ENCODE peak calls at places on chromosomes 3 and 15, in seven cellular contexts. One of them, this sample, is unnamed.

GRCh38 chr3:77303943-77304778 is 264.3 kb downstream of the ROBO2 start:
- DNase-seq in body of pancreas: no peak
- DNase-seq in lower lobe of right lung: no peak
- DNase-seq in heart left ventricle: no peak
- DNase-seq in heart right ventricle: no peak
- DNase-seq in mammary epithelial cell: no peak
- DNase-seq in psoas muscle: no peak
- DNase-seq in this sample: no peak

GRCh38 chr3:160698806-160699205 is 21.8 kb downstream of the ARL14 start:
- DNase-seq in body of pancreas: no peak
- DNase-seq in heart left ventricle: no peak
- DNase-seq in lower lobe of right lung: no peak
- DNase-seq in heart right ventricle: no peak
- DNase-seq in psoas muscle: no peak
- DNase-seq in mammary epithelial cell: no peak
- DNase-seq in this sample: no peak

GRCh38 chr15:34810455-34811146 is 15.3 kb upstream of the ACTC1 start:
- DNase-seq in lower lobe of right lung: no peak
- DNase-seq in heart left ventricle: no peak
- DNase-seq in heart right ventricle: no peak
- DNase-seq in body of pancreas: no peak
- DNase-seq in psoas muscle: peak; percentile 30
- DNase-seq in mammary epithelial cell: peak; percentile 92
- DNase-seq in this sample: peak; percentile 50

GRCh38 chr3:71548995-71549394 is 34.5 kb downstream of the FOXP1 start:
- DNase-seq in lower lobe of right lung: no peak
- DNase-seq in heart right ventricle: no peak
- DNase-seq in mammary epithelial cell: no peak
- DNase-seq in psoas muscle: no peak
- DNase-seq in body of pancreas: no peak
- DNase-seq in heart left ventricle: no peak
- DNase-seq in this sample: no peak

GRCh38 chr3:132382688-132383194 is 34.6 kb upstream of the DNAJC13 start:
- DNase-seq in heart right ventricle: no peak
- DNase-seq in heart left ventricle: no peak
- DNase-seq in psoas muscle: no peak
- DNase-seq in mammary epithelial cell: no peak
- DNase-seq in body of pancreas: no peak
- DNase-seq in lower lobe of right lung: no peak
- DNase-seq in this sample: no peak

GRCh38 chr3:8503871-8504610 is 2.4 kb downstream of the LMCD1 start:
- DNase-seq in psoas muscle: no peak
- DNase-seq in mammary epithelial cell: no peak
- DNase-seq in heart right ventricle: no peak
- DNase-seq in heart left ventricle: no peak
- DNase-seq in body of pancreas: no peak
- DNase-seq in lower lobe of right lung: no peak
- DNase-seq in this sample: no peak

GRCh38 chr3:143634427-143634826 is 213.8 kb downstream of the SLC9A9 start:
- DNase-seq in mammary epithelial cell: no peak
- DNase-seq in heart left ventricle: no peak
- DNase-seq in heart right ventricle: no peak
- DNase-seq in lower lobe of right lung: no peak
- DNase-seq in body of pancreas: no peak
- DNase-seq in psoas muscle: no peak
- DNase-seq in this sample: no peak

GRCh38 chr15:73323956-73324355 is 44.8 kb downstream of the HCN4 start:
- DNase-seq in heart right ventricle: no peak
- DNase-seq in body of pancreas: no peak
- DNase-seq in mammary epithelial cell: no peak
- DNase-seq in lower lobe of right lung: no peak
- DNase-seq in heart left ventricle: no peak
- DNase-seq in psoas muscle: no peak
- DNase-seq in this sample: no peak

GRCh38 chr3:123483146-123483545 is 34.3 kb upstream of the ADCY5 start:
- DNase-seq in lower lobe of right lung: no peak
- DNase-seq in body of pancreas: no peak
- DNase-seq in heart right ventricle: no peak
- DNase-seq in mammary epithelial cell: no peak
- DNase-seq in heart left ventricle: no peak
- DNase-seq in psoas muscle: no peak
- DNase-seq in this sample: no peak

GRCh38 chr3:14899993-14900618 is 47.3 kb upstream of the NR2C2 start:
- DNase-seq in mammary epithelial cell: no peak
- DNase-seq in heart left ventricle: no peak
- DNase-seq in lower lobe of right lung: no peak
- DNase-seq in psoas muscle: no peak
- DNase-seq in body of pancreas: no peak
- DNase-seq in heart right ventricle: no peak
- DNase-seq in this sample: no peak

GRCh38 chr3:151837057-151837456 is 23.1 kb downstream of the AADAC start:
- DNase-seq in mammary epithelial cell: peak; percentile 91
- DNase-seq in body of pancreas: peak; percentile 51
- DNase-seq in heart left ventricle: no peak
- DNase-seq in psoas muscle: no peak
- DNase-seq in lower lobe of right lung: no peak
- DNase-seq in heart right ventricle: no peak
- DNase-seq in this sample: no peak

GRCh38 chr3:184596886-184597575 is 35.4 kb downstream of the EPHB3 start:
- DNase-seq in mammary epithelial cell: no peak
- DNase-seq in lower lobe of right lung: peak; percentile 14
- DNase-seq in heart right ventricle: no peak
- DNase-seq in heart left ventricle: peak; percentile 32
- DNase-seq in body of pancreas: no peak
- DNase-seq in psoas muscle: no peak
- DNase-seq in this sample: no peak

GRCh38 chr15:92831459-92832229 is 68.5 kb upstream of the CHD2 start:
- DNase-seq in body of pancreas: peak; percentile 93
- DNase-seq in psoas muscle: peak; percentile 89
- DNase-seq in mammary epithelial cell: peak; percentile 99
- DNase-seq in lower lobe of right lung: peak; percentile 93
- DNase-seq in heart left ventricle: peak; percentile 94
- DNase-seq in heart right ventricle: peak; percentile 91
- DNase-seq in this sample: peak; percentile 86

GRCh38 chr3:142009029-142009428 is 132.6 kb downstream of the ATP1B3 start:
- DNase-seq in heart left ventricle: no peak
- DNase-seq in body of pancreas: no peak
- DNase-seq in psoas muscle: no peak
- DNase-seq in heart right ventricle: no peak
- DNase-seq in mammary epithelial cell: no peak
- DNase-seq in lower lobe of right lung: no peak
- DNase-seq in this sample: no peak

GRCh38 chr3:101182734-101183133 is 137.6 kb downstream of the IMPG2 start:
- DNase-seq in lower lobe of right lung: no peak
- DNase-seq in psoas muscle: no peak
- DNase-seq in mammary epithelial cell: peak; percentile 30
- DNase-seq in heart right ventricle: no peak
- DNase-seq in heart left ventricle: no peak
- DNase-seq in body of pancreas: no peak
- DNase-seq in this sample: no peak

GRCh38 chr3:55725681-55726500 is 238.8 kb upstream of the WNT5A start:
- DNase-seq in mammary epithelial cell: no peak
- DNase-seq in heart right ventricle: no peak
- DNase-seq in body of pancreas: no peak
- DNase-seq in heart left ventricle: no peak
- DNase-seq in lower lobe of right lung: no peak
- DNase-seq in psoas muscle: no peak
- DNase-seq in this sample: no peak

GRCh38 chr3:170724599-170724998 is 138.7 kb upstream of the SLC7A14 start:
- DNase-seq in heart right ventricle: no peak
- DNase-seq in mammary epithelial cell: peak; percentile 50
- DNase-seq in psoas muscle: peak; percentile 45
- DNase-seq in lower lobe of right lung: no peak
- DNase-seq in body of pancreas: no peak
- DNase-seq in heart left ventricle: no peak
- DNase-seq in this sample: no peak

GRCh38 chr3:153093629-153094028 is 68.4 kb upstream of the RAP2B start:
- DNase-seq in mammary epithelial cell: no peak
- DNase-seq in heart left ventricle: no peak
- DNase-seq in psoas muscle: no peak
- DNase-seq in heart right ventricle: no peak
- DNase-seq in body of pancreas: no peak
- DNase-seq in lower lobe of right lung: no peak
- DNase-seq in this sample: no peak

GRCh38 chr15:25710184-25710583 is 152.9 kb downstream of the ATP10A start:
- DNase-seq in heart left ventricle: peak; percentile 79
- DNase-seq in body of pancreas: peak; percentile 64
- DNase-seq in mammary epithelial cell: no peak
- DNase-seq in heart right ventricle: peak; percentile 61
- DNase-seq in psoas muscle: peak; percentile 60
- DNase-seq in lower lobe of right lung: peak; percentile 69
- DNase-seq in this sample: no peak

GRCh38 chr15:67803996-67804843 is 21.1 kb upstream of the SKOR1 start:
- DNase-seq in heart left ventricle: no peak
- DNase-seq in lower lobe of right lung: no peak
- DNase-seq in heart right ventricle: no peak
- DNase-seq in mammary epithelial cell: no peak
- DNase-seq in psoas muscle: no peak
- DNase-seq in body of pancreas: no peak
- DNase-seq in this sample: no peak

GRCh38 chr3:172038823-172039222 is 555 bp upstream of the FNDC3B start:
- DNase-seq in body of pancreas: no peak
- DNase-seq in heart left ventricle: no peak
- DNase-seq in heart right ventricle: no peak
- DNase-seq in lower lobe of right lung: no peak
- DNase-seq in mammary epithelial cell: no peak
- DNase-seq in psoas muscle: no peak
- DNase-seq in this sample: no peak

GRCh38 chr15:98952381-98952803 is 55.2 kb downstream of the PGPEP1L start:
- DNase-seq in psoas muscle: no peak
- DNase-seq in lower lobe of right lung: no peak
- DNase-seq in body of pancreas: peak; percentile 69
- DNase-seq in heart left ventricle: no peak
- DNase-seq in heart right ventricle: no peak
- DNase-seq in mammary epithelial cell: no peak
- DNase-seq in this sample: no peak

GRCh38 chr3:129611812-129612349 is 5.4 kb upstream of the PLXND1 start:
- DNase-seq in heart left ventricle: peak; percentile 70
- DNase-seq in body of pancreas: no peak
- DNase-seq in lower lobe of right lung: peak; percentile 52
- DNase-seq in psoas muscle: peak; percentile 42
- DNase-seq in heart right ventricle: peak; percentile 62
- DNase-seq in mammary epithelial cell: no peak
- DNase-seq in this sample: no peak
- H3K27me3 ChIP-seq in heart left ventricle: no peaks in the 10 kb centered on the region
- H3K27me3 ChIP-seq in body of pancreas: no peaks in the 10 kb centered on the region
- H3K27me3 ChIP-seq in lower lobe of right lung: no peaks in the 10 kb centered on the region
- H3K27me3 ChIP-seq in psoas muscle: no peaks in the 10 kb centered on the region
- H3K27me3 ChIP-seq in heart right ventricle: no peaks in the 10 kb centered on the region
- H3K27me3 ChIP-seq in mammary epithelial cell: no peaks in the 10 kb centered on the region
- H3K27me3 ChIP-seq in this sample: no peaks in the 10 kb centered on the region

DNA sequence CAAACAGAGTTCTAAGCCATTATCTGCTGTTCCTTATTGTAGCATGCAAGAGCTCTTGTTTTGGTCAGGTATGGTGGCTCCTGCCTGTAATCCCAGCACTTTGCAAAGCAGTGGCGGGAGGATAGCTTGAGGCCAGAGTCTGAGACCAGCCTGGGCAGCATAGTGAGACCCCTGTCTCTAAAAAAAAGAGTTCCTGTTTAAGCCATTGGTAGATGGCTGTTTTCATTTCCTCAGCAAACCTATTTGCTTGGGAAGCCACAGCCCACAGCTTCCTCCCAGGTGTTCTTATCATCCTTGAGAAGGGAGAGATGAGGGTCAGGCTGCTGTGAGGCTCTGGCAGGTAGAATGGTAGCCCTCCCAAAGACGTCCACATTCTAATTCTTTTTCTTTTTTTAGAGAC is 24.4 kb upstream of the FAM81A start:
- DNase-seq in heart right ventricle: no peak
- DNase-seq in body of pancreas: no peak
- DNase-seq in lower lobe of right lung: no peak
- DNase-seq in psoas muscle: no peak
- DNase-seq in heart left ventricle: no peak
- DNase-seq in mammary epithelial cell: no peak
- DNase-seq in this sample: no peak
- H3K4me1 ChIP-seq in heart right ventricle: peaks cover 14% of the 10 kb centered on the region
- H3K4me1 ChIP-seq in body of pancreas: peaks cover 10% of the 10 kb centered on the region
- H3K4me1 ChIP-seq in lower lobe of right lung: peaks cover 14% of the 10 kb centered on the region
- H3K4me1 ChIP-seq in psoas muscle: no peaks in the 10 kb centered on the region
- H3K4me1 ChIP-seq in heart left ventricle: no peaks in the 10 kb centered on the region
- H3K4me1 ChIP-seq in mammary epithelial cell: no peaks in the 10 kb centered on the region
- H3K4me1 ChIP-seq in this sample: no peaks in the 10 kb centered on the region

DNA sequence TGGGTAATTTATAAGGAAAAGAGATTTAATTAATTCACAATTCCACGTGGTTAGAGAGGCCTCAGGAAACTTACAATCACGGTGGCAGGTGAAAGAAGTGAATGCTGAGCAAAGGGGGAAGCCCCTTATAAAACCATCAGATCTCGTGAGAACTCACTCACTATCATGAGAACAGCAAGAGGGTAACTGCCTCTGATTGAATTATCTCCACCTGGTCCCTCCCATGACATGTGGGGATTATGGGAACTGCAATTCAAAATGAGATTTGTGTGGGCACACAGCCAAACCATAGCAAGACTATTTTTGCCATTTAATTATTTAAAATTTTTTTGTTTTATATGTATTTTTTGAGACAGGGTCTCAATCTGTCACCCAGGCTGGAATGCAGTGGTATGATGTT is 27.0 kb upstream of the KCTD6 start:
- DNase-seq in body of pancreas: no peak
- DNase-seq in heart right ventricle: no peak
- DNase-seq in psoas muscle: no peak
- DNase-seq in heart left ventricle: no peak
- DNase-seq in lower lobe of right lung: no peak
- DNase-seq in mammary epithelial cell: no peak
- DNase-seq in this sample: no peak
- TF ChIP-seq CTCF in body of pancreas: no peak
- TF ChIP-seq CTCF in heart right ventricle: no peak
- TF ChIP-seq CTCF in psoas muscle: no peak
- TF ChIP-seq CTCF in heart left ventricle: no peak
- TF ChIP-seq CTCF in lower lobe of right lung: no peak
- TF ChIP-seq CTCF in mammary epithelial cell: peak; percentile 5
- TF ChIP-seq CTCF in this sample: no peak

DNA sequence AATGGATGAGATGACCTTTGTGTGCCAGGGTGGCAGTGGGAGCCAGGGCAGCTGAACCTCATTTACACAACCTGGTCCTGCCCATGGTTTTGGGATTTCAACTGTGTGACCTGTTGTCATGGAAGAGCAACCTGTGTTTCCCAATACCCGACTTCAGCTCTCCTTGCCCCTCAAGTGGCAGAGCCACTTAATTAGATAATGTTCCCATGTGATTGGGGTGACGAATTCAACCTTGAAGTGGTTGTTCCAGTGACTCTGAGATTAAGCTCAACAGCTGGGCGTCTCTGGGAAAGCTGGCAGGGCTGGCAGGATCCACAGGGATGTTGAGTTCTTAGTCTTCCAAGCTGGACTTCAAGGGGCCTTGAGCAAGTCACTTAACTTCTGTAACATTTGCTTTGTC is 71.0 kb downstream of the THSD4 start:
- DNase-seq in heart right ventricle: peak; percentile 40
- DNase-seq in body of pancreas: no peak
- DNase-seq in lower lobe of right lung: no peak
- DNase-seq in heart left ventricle: no peak
- DNase-seq in psoas muscle: no peak
- DNase-seq in mammary epithelial cell: no peak
- DNase-seq in this sample: no peak
- H3K27me3 ChIP-seq in heart right ventricle: no peaks in the 10 kb centered on the region
- H3K27me3 ChIP-seq in body of pancreas: no peaks in the 10 kb centered on the region
- H3K27me3 ChIP-seq in lower lobe of right lung: no peaks in the 10 kb centered on the region
- H3K27me3 ChIP-seq in heart left ventricle: no peaks in the 10 kb centered on the region
- H3K27me3 ChIP-seq in psoas muscle: no peaks in the 10 kb centered on the region
- H3K27me3 ChIP-seq in mammary epithelial cell: no peaks in the 10 kb centered on the region
- H3K27me3 ChIP-seq in this sample: no peaks in the 10 kb centered on the region